ENCODE peak calls at places on chromosomes 11 and 22, in four cellular contexts. T, I, R and S are unnamed samples.

GRCh38 chr11:44861829-44862545 is 88.7 kb downstream of the TP53I11 start:
- DNase-seq in T (peak), I (no peak), R (peak), S (peak)

GRCh38 chr22:30694171-30694637 is 470 bp upstream of the OSBP2 start:
- DNase-seq in T (peak), I (peak), R (no peak), S (peak)

GRCh38 chr22:49600452-49600847 is 227.2 kb downstream of the BRD1 start:
- DNase-seq in T (no peak), I (no peak), R (no peak), S (no peak)

GRCh38 chr11:2869561-2870427 is 15.8 kb downstream of the CDKN1C start:
- DNase-seq in T (no peak), I (no peak), R (no peak), S (no peak)

GRCh38 chr22:26903030-26903856 is 245.9 kb downstream of the MIAT start:
- DNase-seq in T (no peak), I (no peak), R (no peak), S (no peak)

GRCh38 chr11:45666648-45667642 is 1.5 kb upstream of the CHST1 start:
- DNase-seq in T (no peak), I (no peak), R (no peak), S (peak)

GRCh38 chr22:25753252-25753651 is 11.3 kb downstream of the MYO18B start:
- DNase-seq in T (no peak), I (no peak), R (no peak), S (no peak)

GRCh38 chr11:47233989-47234668 is 14.5 kb downstream of the ACP2 start:
- DNase-seq in T (peak), I (peak), R (peak), S (no peak)

GRCh38 chr11:69394902-69395690 is 86.4 kb upstream of the LINC01488 start:
- DNase-seq in T (no peak), I (no peak), R (no peak), S (peak)

GRCh38 chr11:104094576-104094975 is 58.1 kb downstream of the DDI1 start:
- DNase-seq in T (no peak), I (no peak), R (no peak), S (no peak)

GRCh38 chr22:38448945-38449745 is 5.9 kb downstream of the KCNJ4 start:
- DNase-seq in T (no peak), I (no peak), R (no peak), S (no peak)

GRCh38 chr11:67022341-67022933 is 497 bp upstream of the SYT12 start:
- DNase-seq in T (no peak), I (peak), R (no peak), S (no peak)

GRCh38 chr22:19872779-19873137 is 18.1 kb upstream of the GNB1L start:
- DNase-seq in T (no peak), I (no peak), R (no peak), S (no peak)

GRCh38 chr11:74838188-74838587 is 89.5 kb downstream of the RNF169 start:
- DNase-seq in T (no peak), I (no peak), R (no peak), S (no peak)

GRCh38 chr11:3215346-3216026 is 3.1 kb downstream of the MRGPRG start:
- DNase-seq in T (no peak), I (no peak), R (no peak), S (peak)

DNA sequence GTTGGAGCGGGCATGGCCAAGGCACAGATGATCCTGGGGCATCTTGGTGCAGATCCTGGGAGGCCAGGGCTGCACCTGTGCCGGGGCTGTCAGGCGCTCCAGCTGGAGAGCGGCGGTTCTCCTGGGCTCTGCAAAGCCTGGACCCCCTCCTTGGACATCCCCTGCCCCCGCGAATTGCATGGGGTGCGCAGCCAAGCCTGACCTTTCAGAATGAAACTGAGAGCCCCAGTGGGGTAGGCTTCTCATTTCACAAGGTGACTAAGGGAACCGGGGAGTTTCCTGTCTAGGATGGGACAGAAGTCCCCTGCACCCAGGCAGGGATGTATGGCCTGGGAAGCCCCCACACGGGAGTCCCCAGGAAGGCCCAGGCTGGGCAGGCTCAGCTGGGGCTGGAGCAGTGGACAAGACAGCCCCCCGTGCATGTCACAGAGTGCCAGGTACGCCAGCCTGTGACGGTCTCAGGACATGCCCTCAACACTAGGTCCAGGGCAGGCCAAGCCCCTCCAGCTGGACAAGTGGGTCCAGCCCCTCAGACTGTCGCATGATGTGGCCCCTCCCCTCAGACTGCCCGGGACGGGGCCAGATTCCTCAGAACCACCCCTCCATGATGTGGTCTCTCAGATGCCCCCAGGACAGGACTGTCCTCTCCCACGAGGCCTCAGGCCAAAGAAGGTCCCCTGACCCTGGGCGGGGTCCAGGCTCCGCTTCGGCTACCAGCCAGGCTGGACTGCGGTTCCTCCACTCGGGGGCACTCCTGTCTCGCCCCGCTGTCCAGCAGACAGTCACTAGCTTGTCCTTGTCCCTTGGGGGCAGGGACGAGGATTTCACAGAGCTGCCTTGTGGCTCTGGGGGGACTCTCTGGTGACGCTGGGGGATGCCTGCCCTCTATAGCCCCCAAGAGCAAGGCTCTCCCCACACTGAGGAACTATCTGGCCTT is 2.3 kb downstream of the LSP1 start:
- DNase-seq in T (no peak), I (no peak), R (no peak), S (no peak)
- TF ChIP-seq EP300 in T (no peak), I (no peak), R (no peak), S (no peak)

GRCh38 chr11:77175869-77176539 is 48.0 kb downstream of the MYO7A start:
- DNase-seq in T (no peak), I (no peak), R (no peak), S (peak)

GRCh38 chr11:77172666-77172982 is 44.6 kb downstream of the MYO7A start:
- DNase-seq in T (no peak), I (peak), R (peak), S (no peak)

GRCh38 chr11:77173494-77173893 is 45.4 kb downstream of the MYO7A start:
- DNase-seq in T (no peak), I (no peak), R (peak), S (no peak)

GRCh38 chr11:77175021-77175842 is 47.2 kb downstream of the MYO7A start:
- DNase-seq in T (no peak), I (no peak), R (no peak), S (peak)

DNA sequence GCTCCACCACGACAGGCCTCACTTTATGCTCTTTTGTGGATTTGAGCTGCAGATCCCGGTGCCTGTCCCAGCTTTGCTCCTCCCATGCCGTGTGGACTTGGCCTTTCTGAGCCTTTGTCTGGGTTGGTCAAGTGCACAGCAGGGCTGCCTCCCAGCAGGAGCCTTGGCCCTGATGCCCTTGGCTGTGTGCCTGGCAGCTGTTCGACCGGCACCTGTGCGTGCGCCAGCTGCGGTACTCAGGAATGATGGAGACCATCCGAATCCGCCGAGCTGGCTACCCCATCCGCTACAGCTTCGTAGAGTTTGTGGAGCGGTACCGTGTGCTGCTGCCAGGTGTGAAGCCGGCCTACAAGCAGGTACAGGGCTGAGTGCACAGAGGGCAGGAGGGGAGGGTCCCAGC is 46.5 kb downstream of the MYO7A start:
- DNase-seq in T (no peak), I (no peak), R (no peak), S (no peak)
- TF ChIP-seq EP300 in T (no peak), I (no peak), R (no peak), S (no peak)

DNA sequence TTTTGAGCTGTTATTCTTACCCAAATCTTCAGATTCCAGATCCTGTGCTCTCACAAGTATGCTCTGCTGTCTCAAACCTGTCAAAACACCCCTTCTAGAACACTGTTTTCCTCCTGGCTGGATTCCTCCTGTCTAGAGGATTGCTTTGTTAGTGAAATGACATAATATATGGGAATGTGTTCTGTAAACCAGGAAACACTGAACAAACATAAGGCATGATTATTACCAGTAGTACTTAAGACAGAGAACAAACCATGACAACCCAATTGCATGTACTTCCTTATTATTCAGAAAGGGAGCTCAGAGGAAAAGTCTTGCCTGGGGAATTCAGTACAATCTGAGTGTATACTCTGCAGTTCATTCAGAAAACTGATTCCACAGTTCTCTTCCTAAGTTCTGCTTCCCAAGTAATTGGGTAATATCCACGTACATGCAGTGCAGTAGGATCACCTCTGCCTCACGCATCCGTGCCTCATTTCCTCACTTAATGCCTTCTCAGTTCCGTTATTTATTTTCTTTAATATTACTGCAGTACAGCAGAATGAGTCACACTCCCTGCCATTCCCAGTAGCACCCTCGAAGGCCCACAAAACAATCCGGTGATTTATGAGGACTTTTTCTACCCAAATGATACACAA is 897.0 kb downstream of the KCNA4 start:
- DNase-seq in T (peak), I (no peak), R (no peak), S (no peak)
- TF ChIP-seq EP300 in T (peak), I (no peak), R (no peak), S (no peak)

GRCh38 chr22:44362249-44363040 is 49.7 kb upstream of the SHISAL1 start:
- DNase-seq in T (no peak), I (no peak), R (no peak), S (peak)

GRCh38 chr22:44361391-44362126 is 48.8 kb upstream of the SHISAL1 start:
- DNase-seq in T (no peak), I (no peak), R (no peak), S (peak)

GRCh38 chr22:44363980-44364749 is 51.4 kb upstream of the SHISAL1 start:
- DNase-seq in T (no peak), I (peak), R (no peak), S (peak)

GRCh38 chr22:44364750-44365118 is 52.0 kb upstream of the SHISAL1 start:
- DNase-seq in T (no peak), I (no peak), R (no peak), S (peak)

GRCh38 chr22:44363214-44363979 is 50.6 kb upstream of the SHISAL1 start:
- DNase-seq in T (peak), I (peak), R (peak), S (peak)
- TF ChIP-seq EP300 in T (peak), I (peak), R (no peak), S (peak)

DNA sequence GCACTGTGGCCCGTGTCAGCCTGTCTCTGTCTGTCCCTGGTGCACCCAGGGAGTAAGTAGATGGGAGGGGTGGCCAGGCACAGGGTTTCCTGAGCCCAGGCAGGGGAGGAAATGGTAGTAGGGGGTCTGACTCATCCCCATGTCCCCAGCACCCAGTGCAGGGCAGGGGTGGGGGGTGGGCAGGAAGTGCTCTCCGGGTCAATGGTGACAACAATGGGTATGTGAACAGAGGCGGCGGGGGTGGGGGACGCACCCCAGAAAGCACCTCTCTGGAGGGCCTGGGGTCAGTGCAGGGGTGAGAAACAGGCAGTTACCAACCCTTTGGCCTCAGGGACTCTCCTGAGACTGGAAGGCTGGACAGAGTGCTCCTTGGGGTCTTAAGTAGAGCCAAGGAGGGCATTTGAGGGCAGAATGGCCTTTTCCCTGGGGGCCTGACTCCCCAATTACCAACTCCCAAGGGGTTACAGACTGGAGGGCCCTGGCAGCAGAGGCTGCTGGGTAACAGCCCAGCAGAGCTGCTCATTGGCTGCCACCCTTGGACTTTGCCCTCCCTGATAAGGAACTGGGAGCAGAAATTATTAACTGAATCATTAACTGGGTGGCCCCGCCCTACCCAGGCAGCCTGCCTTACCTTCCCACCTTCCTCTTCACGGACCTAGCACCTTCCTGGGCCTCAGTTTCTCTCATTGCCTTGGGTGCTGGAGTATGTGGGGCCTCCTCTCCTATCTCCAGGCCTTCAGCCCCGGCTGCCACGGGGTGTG is 4.2 kb downstream of the MYRF start:
- DNase-seq in T (peak), I (no peak), R (peak), S (no peak)
- TF ChIP-seq EP300 in T (peak), I (no peak), R (peak), S (no peak)